ENCODE peak calls at places on chromosomes 7 and 10, in nine cellular contexts. One of them, this sample, is unnamed.

GRCh38 chr10:25813511-25813910 is 120.5 kb upstream of the MYO3A start:
- DNase-seq in WTC11: no peak
- DNase-seq in endodermal cell: no peak
- DNase-seq in colonic mucosa: no peak
- DNase-seq in fibroblast of lung: peak; percentile 56
- DNase-seq in OCI-LY7: no peak
- DNase-seq in CD8-positive, alpha-beta T cell: no peak
- DNase-seq in cardiac muscle cell: no peak
- DNase-seq in mucosa of descending colon: no peak
- DNase-seq in this sample: no peak

GRCh38 chr10:91022924-91023707 is 102.2 kb upstream of the ANKRD1 start:
- DNase-seq in WTC11: no peak
- DNase-seq in endodermal cell: no peak
- DNase-seq in colonic mucosa: no peak
- DNase-seq in fibroblast of lung: no peak
- DNase-seq in OCI-LY7: no peak
- DNase-seq in CD8-positive, alpha-beta T cell: no peak
- DNase-seq in cardiac muscle cell: peak; percentile 62
- DNase-seq in mucosa of descending colon: no peak
- DNase-seq in this sample: no peak

GRCh38 chr7:134051020-134051419 is 76.1 kb upstream of the LRGUK start:
- DNase-seq in WTC11: no peak
- DNase-seq in endodermal cell: no peak
- DNase-seq in colonic mucosa: no peak
- DNase-seq in fibroblast of lung: no peak
- DNase-seq in OCI-LY7: peak; percentile 71
- DNase-seq in CD8-positive, alpha-beta T cell: no peak
- DNase-seq in cardiac muscle cell: no peak
- DNase-seq in mucosa of descending colon: no peak
- DNase-seq in this sample: no peak

GRCh38 chr10:124351481-124352220 is 67.1 kb downstream of the OAT start:
- DNase-seq in WTC11: no peak
- DNase-seq in endodermal cell: peak; percentile 30
- DNase-seq in colonic mucosa: no peak
- DNase-seq in fibroblast of lung: no peak
- DNase-seq in OCI-LY7: no peak
- DNase-seq in CD8-positive, alpha-beta T cell: no peak
- DNase-seq in cardiac muscle cell: no peak
- DNase-seq in mucosa of descending colon: no peak
- DNase-seq in this sample: no peak

GRCh38 chr7:32019008-32019578 is 51.1 kb downstream of the PDE1C start:
- DNase-seq in WTC11: no peak
- DNase-seq in endodermal cell: no peak
- DNase-seq in colonic mucosa: no peak
- DNase-seq in fibroblast of lung: peak; percentile 67
- DNase-seq in OCI-LY7: no peak
- DNase-seq in CD8-positive, alpha-beta T cell: no peak
- DNase-seq in cardiac muscle cell: no peak
- DNase-seq in mucosa of descending colon: no peak
- DNase-seq in this sample: no peak

GRCh38 chr10:69119896-69120295 is 4.1 kb upstream of the VPS26A start:
- DNase-seq in WTC11: no peak
- DNase-seq in endodermal cell: no peak
- DNase-seq in colonic mucosa: no peak
- DNase-seq in fibroblast of lung: peak; percentile 6
- DNase-seq in OCI-LY7: no peak
- DNase-seq in CD8-positive, alpha-beta T cell: no peak
- DNase-seq in cardiac muscle cell: no peak
- DNase-seq in mucosa of descending colon: no peak
- DNase-seq in this sample: no peak

GRCh38 chr7:56062382-56062781 is 1.7 kb upstream of the SUMF2 start:
- DNase-seq in WTC11: no peak
- DNase-seq in endodermal cell: no peak
- DNase-seq in colonic mucosa: no peak
- DNase-seq in fibroblast of lung: peak; percentile 92
- DNase-seq in OCI-LY7: no peak
- DNase-seq in CD8-positive, alpha-beta T cell: no peak
- DNase-seq in cardiac muscle cell: peak; percentile 71
- DNase-seq in mucosa of descending colon: no peak
- DNase-seq in this sample: peak; percentile 73

GRCh38 chr10:87541114-87541513 is 36.4 kb downstream of the MINPP1 start:
- DNase-seq in WTC11: no peak
- DNase-seq in endodermal cell: no peak
- DNase-seq in colonic mucosa: no peak
- DNase-seq in fibroblast of lung: peak; percentile 64
- DNase-seq in OCI-LY7: no peak
- DNase-seq in CD8-positive, alpha-beta T cell: no peak
- DNase-seq in cardiac muscle cell: no peak
- DNase-seq in mucosa of descending colon: no peak
- DNase-seq in this sample: no peak

GRCh38 chr7:38276096-38276857 is 2.8 kb upstream of the TARP start:
- DNase-seq in WTC11: no peak
- DNase-seq in endodermal cell: no peak
- DNase-seq in colonic mucosa: no peak
- DNase-seq in fibroblast of lung: no peak
- DNase-seq in OCI-LY7: no peak
- DNase-seq in CD8-positive, alpha-beta T cell: no peak
- DNase-seq in cardiac muscle cell: no peak
- DNase-seq in mucosa of descending colon: no peak
- DNase-seq in this sample: peak; percentile 77

GRCh38 chr10:3090914-3091313 is 23.6 kb downstream of the PFKP start:
- DNase-seq in WTC11: no peak
- DNase-seq in endodermal cell: peak; percentile 79
- DNase-seq in colonic mucosa: peak; percentile 54
- DNase-seq in fibroblast of lung: peak; percentile 79
- DNase-seq in OCI-LY7: no peak
- DNase-seq in CD8-positive, alpha-beta T cell: no peak
- DNase-seq in cardiac muscle cell: peak; percentile 78
- DNase-seq in mucosa of descending colon: peak; percentile 59
- DNase-seq in this sample: peak; percentile 34

GRCh38 chr10:102135956-102136526 is 3.2 kb downstream of the PPRC1 start:
- DNase-seq in WTC11: no peak
- DNase-seq in endodermal cell: no peak
- DNase-seq in colonic mucosa: no peak
- DNase-seq in fibroblast of lung: no peak
- DNase-seq in OCI-LY7: no peak
- DNase-seq in CD8-positive, alpha-beta T cell: no peak
- DNase-seq in cardiac muscle cell: no peak
- DNase-seq in mucosa of descending colon: no peak
- DNase-seq in this sample: no peak

GRCh38 chr10:131002031-131002861 is 309.3 kb downstream of the TCERG1L start:
- DNase-seq in WTC11: no peak
- DNase-seq in endodermal cell: no peak
- DNase-seq in colonic mucosa: no peak
- DNase-seq in fibroblast of lung: no peak
- DNase-seq in OCI-LY7: no peak
- DNase-seq in CD8-positive, alpha-beta T cell: no peak
- DNase-seq in cardiac muscle cell: no peak
- DNase-seq in mucosa of descending colon: no peak
- DNase-seq in this sample: peak; percentile 88

GRCh38 chr10:103791858-103792257 is 63.5 kb downstream of the SH3PXD2A start:
- DNase-seq in WTC11: no peak
- DNase-seq in endodermal cell: no peak
- DNase-seq in colonic mucosa: no peak
- DNase-seq in fibroblast of lung: no peak
- DNase-seq in OCI-LY7: no peak
- DNase-seq in CD8-positive, alpha-beta T cell: no peak
- DNase-seq in cardiac muscle cell: no peak
- DNase-seq in mucosa of descending colon: peak; percentile 63
- DNase-seq in this sample: no peak

GRCh38 chr10:93767724-93768399 is 10.1 kb downstream of the LGI1 start:
- DNase-seq in WTC11: no peak
- DNase-seq in endodermal cell: no peak
- DNase-seq in colonic mucosa: no peak
- DNase-seq in fibroblast of lung: no peak
- DNase-seq in OCI-LY7: no peak
- DNase-seq in CD8-positive, alpha-beta T cell: no peak
- DNase-seq in cardiac muscle cell: no peak
- DNase-seq in mucosa of descending colon: no peak
- DNase-seq in this sample: no peak

GRCh38 chr10:34235164-34235832 is 579.8 kb downstream of the PARD3 start:
- DNase-seq in WTC11: no peak
- DNase-seq in endodermal cell: no peak
- DNase-seq in colonic mucosa: no peak
- DNase-seq in fibroblast of lung: peak; percentile 89
- DNase-seq in OCI-LY7: no peak
- DNase-seq in CD8-positive, alpha-beta T cell: no peak
- DNase-seq in cardiac muscle cell: no peak
- DNase-seq in mucosa of descending colon: no peak
- DNase-seq in this sample: peak; percentile 15

GRCh38 chr10:24912214-24912613 is 40.2 kb downstream of the PRTFDC1 start:
- DNase-seq in WTC11: no peak
- DNase-seq in endodermal cell: no peak
- DNase-seq in colonic mucosa: no peak
- DNase-seq in fibroblast of lung: peak; percentile 44
- DNase-seq in OCI-LY7: no peak
- DNase-seq in CD8-positive, alpha-beta T cell: no peak
- DNase-seq in cardiac muscle cell: peak; percentile 73
- DNase-seq in mucosa of descending colon: no peak
- DNase-seq in this sample: no peak

GRCh38 chr10:114356786-114357588 is 47.3 kb downstream of the AFAP1L2 start:
- DNase-seq in WTC11: no peak
- DNase-seq in endodermal cell: no peak
- DNase-seq in colonic mucosa: no peak
- DNase-seq in fibroblast of lung: peak; percentile 93
- DNase-seq in OCI-LY7: no peak
- DNase-seq in CD8-positive, alpha-beta T cell: no peak
- DNase-seq in cardiac muscle cell: no peak
- DNase-seq in mucosa of descending colon: no peak
- DNase-seq in this sample: no peak

GRCh38 chr10:47309403-47310089 is 9.5 kb downstream of the GDF10 start:
- DNase-seq in WTC11: peak; percentile 55
- DNase-seq in endodermal cell: peak; percentile 81
- DNase-seq in colonic mucosa: no peak
- DNase-seq in fibroblast of lung: no peak
- DNase-seq in OCI-LY7: no peak
- DNase-seq in CD8-positive, alpha-beta T cell: no peak
- DNase-seq in cardiac muscle cell: no peak
- DNase-seq in mucosa of descending colon: no peak
- DNase-seq in this sample: no peak

GRCh38 chr7:93902777-93903423 is 3.5 kb upstream of the GNGT1 start:
- DNase-seq in WTC11: no peak
- DNase-seq in endodermal cell: peak; percentile 54
- DNase-seq in colonic mucosa: peak; percentile 23
- DNase-seq in fibroblast of lung: peak; percentile 63
- DNase-seq in OCI-LY7: peak; percentile 60
- DNase-seq in CD8-positive, alpha-beta T cell: no peak
- DNase-seq in cardiac muscle cell: peak; percentile 88
- DNase-seq in mucosa of descending colon: no peak
- DNase-seq in this sample: peak; percentile 82

GRCh38 chr7:3548815-3549214 is 247.8 kb downstream of the SDK1 start:
- DNase-seq in WTC11: no peak
- DNase-seq in endodermal cell: no peak
- DNase-seq in colonic mucosa: no peak
- DNase-seq in fibroblast of lung: no peak
- DNase-seq in OCI-LY7: no peak
- DNase-seq in CD8-positive, alpha-beta T cell: no peak
- DNase-seq in cardiac muscle cell: no peak
- DNase-seq in mucosa of descending colon: no peak
- DNase-seq in this sample: no peak
- TF ChIP-seq CTCF in WTC11: no peak
- TF ChIP-seq CTCF in endodermal cell: no peak
- TF ChIP-seq CTCF in colonic mucosa: no peak
- TF ChIP-seq CTCF in fibroblast of lung: no peak
- TF ChIP-seq CTCF in OCI-LY7: no peak
- TF ChIP-seq CTCF in CD8-positive, alpha-beta T cell: no peak
- TF ChIP-seq CTCF in cardiac muscle cell: no peak
- TF ChIP-seq CTCF in mucosa of descending colon: no peak
- TF ChIP-seq CTCF in this sample: no peak

GRCh38 chr7:116772926-116773749 is 89.2 kb upstream of the CAPZA2 start:
- DNase-seq in WTC11: no peak
- DNase-seq in endodermal cell: no peak
- DNase-seq in colonic mucosa: no peak
- DNase-seq in fibroblast of lung: no peak
- DNase-seq in OCI-LY7: no peak
- DNase-seq in CD8-positive, alpha-beta T cell: no peak
- DNase-seq in cardiac muscle cell: no peak
- DNase-seq in mucosa of descending colon: no peak
- DNase-seq in this sample: no peak
- TF ChIP-seq CTCF in WTC11: no peak
- TF ChIP-seq CTCF in endodermal cell: no peak
- TF ChIP-seq CTCF in colonic mucosa: no peak
- TF ChIP-seq CTCF in fibroblast of lung: no peak
- TF ChIP-seq CTCF in OCI-LY7: no peak
- TF ChIP-seq CTCF in CD8-positive, alpha-beta T cell: no peak
- TF ChIP-seq CTCF in cardiac muscle cell: no peak
- TF ChIP-seq CTCF in mucosa of descending colon: no peak
- TF ChIP-seq CTCF in this sample: no peak

GRCh38 chr10:43112608-43112961 is 25.7 kb upstream of the CSGALNACT2 start:
- DNase-seq in WTC11: no peak
- DNase-seq in endodermal cell: no peak
- DNase-seq in colonic mucosa: no peak
- DNase-seq in fibroblast of lung: no peak
- DNase-seq in OCI-LY7: no peak
- DNase-seq in CD8-positive, alpha-beta T cell: no peak
- DNase-seq in cardiac muscle cell: no peak
- DNase-seq in mucosa of descending colon: no peak
- DNase-seq in this sample: no peak

GRCh38 chr10:43114743-43115611 is 23.3 kb upstream of the CSGALNACT2 start:
- DNase-seq in WTC11: no peak
- DNase-seq in endodermal cell: no peak
- DNase-seq in colonic mucosa: no peak
- DNase-seq in fibroblast of lung: no peak
- DNase-seq in OCI-LY7: no peak
- DNase-seq in CD8-positive, alpha-beta T cell: no peak
- DNase-seq in cardiac muscle cell: peak; percentile 13
- DNase-seq in mucosa of descending colon: peak; percentile 8
- DNase-seq in this sample: no peak

GRCh38 chr10:43111921-43112607 is 26.2 kb upstream of the CSGALNACT2 start:
- DNase-seq in WTC11: no peak
- DNase-seq in endodermal cell: no peak
- DNase-seq in colonic mucosa: no peak
- DNase-seq in fibroblast of lung: no peak
- DNase-seq in OCI-LY7: no peak
- DNase-seq in CD8-positive, alpha-beta T cell: no peak
- DNase-seq in cardiac muscle cell: no peak
- DNase-seq in mucosa of descending colon: no peak
- DNase-seq in this sample: no peak

GRCh38 chr10:43114031-43114742 is 24.1 kb upstream of the CSGALNACT2 start:
- DNase-seq in WTC11: no peak
- DNase-seq in endodermal cell: no peak
- DNase-seq in colonic mucosa: no peak
- DNase-seq in fibroblast of lung: no peak
- DNase-seq in OCI-LY7: no peak
- DNase-seq in CD8-positive, alpha-beta T cell: no peak
- DNase-seq in cardiac muscle cell: no peak
- DNase-seq in mucosa of descending colon: peak; percentile 5
- DNase-seq in this sample: no peak

GRCh38 chr10:43113201-43113893 is 24.9 kb upstream of the CSGALNACT2 start:
- DNase-seq in WTC11: no peak
- DNase-seq in endodermal cell: no peak
- DNase-seq in colonic mucosa: no peak
- DNase-seq in fibroblast of lung: no peak
- DNase-seq in OCI-LY7: no peak
- DNase-seq in CD8-positive, alpha-beta T cell: no peak
- DNase-seq in cardiac muscle cell: no peak
- DNase-seq in mucosa of descending colon: peak; percentile 5
- DNase-seq in this sample: no peak
- TF ChIP-seq CTCF in WTC11: no peak
- TF ChIP-seq CTCF in endodermal cell: peak; percentile 25
- TF ChIP-seq CTCF in colonic mucosa: no peak
- TF ChIP-seq CTCF in fibroblast of lung: no peak
- TF ChIP-seq CTCF in OCI-LY7: no peak
- TF ChIP-seq CTCF in CD8-positive, alpha-beta T cell: no peak
- TF ChIP-seq CTCF in cardiac muscle cell: no peak
- TF ChIP-seq CTCF in mucosa of descending colon: no peak
- TF ChIP-seq CTCF in this sample: no peak

GRCh38 chr10:59631237-59631636 is 78.4 kb downstream of the SLC16A9 start:
- DNase-seq in WTC11: no peak
- DNase-seq in endodermal cell: no peak
- DNase-seq in colonic mucosa: no peak
- DNase-seq in fibroblast of lung: no peak
- DNase-seq in OCI-LY7: no peak
- DNase-seq in CD8-positive, alpha-beta T cell: no peak
- DNase-seq in cardiac muscle cell: no peak
- DNase-seq in mucosa of descending colon: no peak
- DNase-seq in this sample: no peak
- TF ChIP-seq CTCF in WTC11: no peak
- TF ChIP-seq CTCF in endodermal cell: no peak
- TF ChIP-seq CTCF in colonic mucosa: no peak
- TF ChIP-seq CTCF in fibroblast of lung: no peak
- TF ChIP-seq CTCF in OCI-LY7: no peak
- TF ChIP-seq CTCF in CD8-positive, alpha-beta T cell: no peak
- TF ChIP-seq CTCF in cardiac muscle cell: no peak
- TF ChIP-seq CTCF in mucosa of descending colon: no peak
- TF ChIP-seq CTCF in this sample: no peak

This sample was measured in A673.